ENCODE peak calls at places on chromosomes 3 and 15, in six cellular contexts. N is PC-9; J is CD8-positive, alpha-beta memory T cell; Z is OCI-LY7; B is aorta; Y is pancreas. S is an unnamed sample.

GRCh38 chr15:98845138-98845884 is 162.3 kb downstream of the PGPEP1L start:
- DNase-seq in N (no peak), J (no peak), Z (no peak), B (no peak), Y (no peak), S (no peak)

GRCh38 chr15:80367661-80368060 is 36.5 kb upstream of the ARNT2 start:
- DNase-seq in N (no peak), J (no peak), Z (peak; percentile 1), B (no peak), Y (no peak), S (no peak)

GRCh38 chr3:127915115-127915936 is at the start of gene KBTBD12:
- DNase-seq in N (peak; percentile 29), J (no peak), Z (no peak), B (peak; percentile 70), Y (peak; percentile 67), S (peak; percentile 80)

GRCh38 chr3:53628546-53629395 is 134.4 kb downstream of the CACNA1D start:
- DNase-seq in N (no peak), J (no peak), Z (no peak), B (no peak), Y (no peak), S (no peak)

GRCh38 chr15:58916962-58917361 is 16.5 kb downstream of the SLTM start:
- DNase-seq in N (no peak), J (no peak), Z (no peak), B (no peak), Y (no peak), S (no peak)

GRCh38 chr15:58770519-58770856 is 614 bp upstream of the MINDY2 start:
- DNase-seq in N (no peak), J (peak; percentile 51), Z (peak; percentile 56), B (no peak), Y (no peak), S (no peak)

GRCh38 chr3:170163956-170164645 is 17.4 kb downstream of the PHC3 start:
- DNase-seq in N (no peak), J (no peak), Z (no peak), B (no peak), Y (no peak), S (no peak)

GRCh38 chr3:50364573-50365079 is 5.3 kb upstream of the TMEM115 start:
- DNase-seq in N (no peak), J (no peak), Z (no peak), B (no peak), Y (no peak), S (peak; percentile 87)

GRCh38 chr3:85337895-85338294 is 379.1 kb downstream of the CADM2 start:
- DNase-seq in N (no peak), J (no peak), Z (no peak), B (no peak), Y (no peak), S (no peak)

GRCh38 chr15:31158858-31159569 is 57.5 kb upstream of the TRPM1 start:
- DNase-seq in N (no peak), J (no peak), Z (no peak), B (no peak), Y (peak; percentile 85), S (no peak)

GRCh38 chr3:113275876-113276580 is 64.7 kb downstream of the BOC start:
- DNase-seq in N (peak; percentile 82), J (no peak), Z (peak; percentile 38), B (peak; percentile 78), Y (peak; percentile 32), S (peak; percentile 79)

GRCh38 chr3:146125946-146126345 is 35.0 kb downstream of the PLOD2 start:
- DNase-seq in N (no peak), J (no peak), Z (no peak), B (no peak), Y (no peak), S (no peak)

GRCh38 chr15:101086394-101087171 is 165.3 kb downstream of the CHSY1 start:
- DNase-seq in N (no peak), J (no peak), Z (no peak), B (no peak), Y (no peak), S (no peak)

GRCh38 chr15:51649659-51650521 is 27.3 kb upstream of the DMXL2 start:
- DNase-seq in N (peak; percentile 28), J (no peak), Z (peak; percentile 66), B (no peak), Y (peak; percentile 37), S (no peak)

GRCh38 chr3:114707225-114707860 is 413.5 kb downstream of the TIGIT start:
- DNase-seq in N (no peak), J (no peak), Z (no peak), B (no peak), Y (no peak), S (no peak)

GRCh38 chr15:45126535-45127158 is 3.0 kb downstream of the DUOXA1 start:
- DNase-seq in N (peak; percentile 45), J (peak; percentile 55), Z (peak; percentile 49), B (no peak), Y (no peak), S (no peak)

GRCh38 chr3:14389133-14390115 is 13.0 kb upstream of the SLC6A6 start:
- DNase-seq in N (no peak), J (no peak), Z (peak; percentile 94), B (no peak), Y (no peak), S (no peak)

GRCh38 chr3:17032407-17033034 is 147.8 kb downstream of the PLCL2 start:
- DNase-seq in N (no peak), J (no peak), Z (peak; percentile 38), B (no peak), Y (no peak), S (no peak)

GRCh38 chr3:64995857-64996564 is 308.2 kb upstream of the ADAMTS9 start:
- DNase-seq in N (no peak), J (no peak), Z (no peak), B (no peak), Y (no peak), S (no peak)

GRCh38 chr3:87077354-87077753 is 86.4 kb upstream of the VGLL3 start:
- DNase-seq in N (no peak), J (no peak), Z (no peak), B (no peak), Y (no peak), S (no peak)

GRCh38 chr3:153673853-153674252 is 447.3 kb upstream of the ARHGEF26 start:
- DNase-seq in N (no peak), J (no peak), Z (no peak), B (no peak), Y (no peak), S (no peak)

GRCh38 chr15:85383470-85384148 is 3.2 kb downstream of the AKAP13 start:
- DNase-seq in N (no peak), J (no peak), Z (peak; percentile 63), B (no peak), Y (no peak), S (no peak)

GRCh38 chr15:85380860-85381535 is 595 bp downstream of the AKAP13 start:
- DNase-seq in N (peak; percentile 57), J (peak; percentile 74), Z (peak; percentile 58), B (peak; percentile 64), Y (peak; percentile 27), S (peak; percentile 88)

GRCh38 chr15:85380217-85380859 is at the start of gene AKAP13:
- DNase-seq in N (peak; percentile 94), J (peak; percentile 97), Z (peak; percentile 100), B (peak; percentile 98), Y (peak; percentile 98), S (peak; percentile 99)

GRCh38 chr15:85381850-85382751 is 1.7 kb downstream of the AKAP13 start:
- DNase-seq in N (no peak), J (no peak), Z (peak; percentile 59), B (no peak), Y (no peak), S (no peak)

GRCh38 chr15:85382942-85383341 is 2.5 kb downstream of the AKAP13 start:
- DNase-seq in N (no peak), J (no peak), Z (no peak), B (no peak), Y (no peak), S (no peak)
- H3K4me3 ChIP-seq in N (peak overlapping the region; percentile 66), J (no peak overlapping the region), Z (peak overlapping the region; percentile 86), B (no peak overlapping the region), Y (no peak overlapping the region), S (no peak overlapping the region)

DNA sequence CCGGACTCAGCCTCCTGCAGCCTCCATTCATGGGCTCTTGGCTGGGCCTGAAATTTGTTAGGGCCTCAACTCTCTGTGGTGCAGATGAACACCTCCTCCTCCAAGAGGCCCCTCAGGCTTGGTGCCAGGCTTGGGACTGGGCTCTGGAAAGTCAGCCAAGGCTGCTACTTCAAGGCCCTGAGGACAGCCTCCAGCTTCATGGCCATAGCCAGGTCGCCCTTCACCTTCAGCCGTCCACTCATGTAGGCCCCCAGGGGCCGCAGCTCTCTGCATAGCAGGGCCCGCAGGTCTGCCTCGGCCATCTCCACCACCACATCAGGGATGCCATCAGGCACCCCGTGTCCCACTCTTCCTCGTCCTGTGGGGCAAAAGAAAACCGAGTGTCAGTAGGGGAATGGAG is 8.3 kb downstream of the STOML1 start:
- DNase-seq in N (no peak), J (no peak), Z (no peak), B (no peak), Y (no peak), S (peak; percentile 61)
- H3K27ac ChIP-seq in N (peak overlapping the region; percentile 24), J (no peak overlapping the region), Z (no peak overlapping the region), B (peak overlapping the region; percentile 29), Y (no peak overlapping the region), S (peak overlapping the region; percentile 79)

DNA sequence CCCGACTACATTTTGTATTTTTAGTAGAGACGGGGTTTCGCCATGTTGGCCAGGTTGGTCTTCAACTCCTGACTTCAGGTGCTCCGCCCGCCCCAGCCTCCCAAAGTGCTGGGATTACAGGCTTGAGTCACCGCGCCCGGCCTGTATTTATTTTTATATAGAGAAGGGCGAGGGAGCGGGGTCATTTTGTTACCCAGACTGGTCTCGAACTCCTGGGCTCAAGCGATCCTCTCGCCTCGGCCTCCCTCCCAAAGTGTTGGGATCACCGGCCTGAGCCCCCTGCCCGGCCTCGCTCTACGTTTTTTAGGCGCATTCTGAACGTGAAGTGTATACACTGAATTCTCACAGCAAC is 514 bp upstream of the PPP4R2 start:
- DNase-seq in N (peak; percentile 2), J (no peak), Z (no peak), B (peak; percentile 54), Y (no peak), S (peak; percentile 77)
- H3K4me3 ChIP-seq in N (peak overlapping the region; percentile 65), J (peak overlapping the region; percentile 64), Z (peak overlapping the region; percentile 93), B (no peak overlapping the region), Y (peak overlapping the region; percentile 82), S (peak overlapping the region; percentile 75)

GRCh38 chr3:29804044-29804443 is 523.2 kb downstream of the RBMS3 start:
- DNase-seq in N (no peak), J (no peak), Z (no peak), B (no peak), Y (no peak), S (no peak)
- H3K27ac ChIP-seq in N (no peak overlapping the region), J (no peak overlapping the region), Z (no peak overlapping the region), B (no peak overlapping the region), Y (no peak overlapping the region), S (no peak overlapping the region)

GRCh38 chr3:172595648-172596393 is 72.6 kb upstream of the TNFSF10 start:
- DNase-seq in N (peak; percentile 32), J (peak; percentile 65), Z (peak; percentile 48), B (no peak), Y (peak; percentile 31), S (no peak)
- H3K4me3 ChIP-seq in N (peak overlapping the region; percentile 25), J (peak overlapping the region; percentile 39), Z (no peak overlapping the region), B (peak overlapping the region; percentile 45), Y (peak overlapping the region; percentile 33), S (peak overlapping the region; percentile 48)

GRCh38 chr3:27202959-27203358 is 166.2 kb downstream of the NEK10 start:
- DNase-seq in N (peak; percentile 43), J (no peak), Z (no peak), B (no peak), Y (no peak), S (no peak)
- H3K27ac ChIP-seq in N (no peak overlapping the region), J (no peak overlapping the region), Z (no peak overlapping the region), B (no peak overlapping the region), Y (no peak overlapping the region), S (no peak overlapping the region)